ENCODE peak calls at places on chromosomes 2 and 18, in four cellular contexts. X is keratinocyte; A is adrenal gland; I is CD4-positive, alpha-beta T cell. R is an unnamed sample.

GRCh38 chr2:182548031-182548950 is 121.5 kb upstream of the PDE1A start:
- DNase-seq in X (no peak), I (no peak), A (no peak), R (no peak)

GRCh38 chr2:67526283-67526682 is 129.2 kb downstream of the ETAA1 start:
- DNase-seq in X (no peak), I (no peak), A (no peak), R (no peak)

GRCh38 chr2:42969231-42970150 is 177.1 kb upstream of the HAAO start:
- DNase-seq in I (no peak), X (no peak), A (no peak), R (no peak)

GRCh38 chr2:71646028-71646427 is 192.7 kb downstream of the DYSF start:
- DNase-seq in I (no peak), X (peak; percentile 5), A (peak; percentile 32), R (peak; percentile 71)

GRCh38 chr2:43097650-43098049 is 128.8 kb downstream of the ZFP36L2 start:
- DNase-seq in I (no peak), A (no peak), X (no peak), R (no peak)

GRCh38 chr2:117351396-117351795 is 463.1 kb upstream of the DDX18 start:
- DNase-seq in A (no peak), X (no peak), I (no peak), R (no peak)

GRCh38 chr2:181849601-181850000 is 41.9 kb upstream of the ITPRID2 start:
- DNase-seq in X (no peak), I (no peak), A (no peak), R (no peak)

GRCh38 chr2:1781291-1782080 is 37.2 kb upstream of the PXDN start:
- DNase-seq in A (no peak), I (no peak), X (no peak), R (no peak)

GRCh38 chr2:238255146-238255545 is 15.3 kb upstream of the HES6 start:
- DNase-seq in A (no peak), I (no peak), X (no peak), R (no peak)

GRCh38 chr2:219087371-219087770 is 26.6 kb upstream of the IHH start:
- DNase-seq in I (no peak), X (no peak), A (no peak), R (no peak)

GRCh38 chr18:48607049-48607984 is 68.5 kb downstream of the CTIF start:
- DNase-seq in X (no peak), A (peak; percentile 60), I (no peak), R (no peak)

GRCh38 chr2:27156739-27157475 is 8.1 kb downstream of the TCF23 start:
- DNase-seq in I (no peak), X (no peak), A (no peak), R (no peak)

GRCh38 chr2:42090216-42090615 is 42.4 kb downstream of the PKDCC start:
- DNase-seq in I (no peak), A (no peak), X (no peak), R (no peak)

GRCh38 chr2:69437751-69438154 is 518 bp upstream of the NFU1 start:
- DNase-seq in I (no peak), A (no peak), X (no peak), R (no peak)

GRCh38 chr18:10856146-10856545 is 293.2 kb downstream of the PIEZO2 start:
- DNase-seq in I (no peak), A (no peak), X (no peak), R (no peak)

GRCh38 chr2:230677182-230677946 is 35.3 kb upstream of the CAB39 start:
- DNase-seq in X (no peak), I (no peak), A (no peak), R (no peak)

GRCh38 chr2:124267821-124268220 is 242.7 kb downstream of the CNTNAP5 start:
- DNase-seq in X (no peak), I (no peak), A (no peak), R (no peak)

GRCh38 chr2:211159972-211160371 is 603.6 kb downstream of the CPS1 start:
- DNase-seq in X (no peak), A (no peak), I (no peak), R (no peak)

GRCh38 chr18:78662879-78663278 is 316.7 kb upstream of the SALL3 start:
- DNase-seq in A (no peak), X (no peak), I (no peak), R (no peak)

GRCh38 chr18:13376298-13376840 is 157.8 kb downstream of the LDLRAD4 start:
- DNase-seq in A (no peak), I (peak; percentile 36), X (no peak), R (peak; percentile 51)

GRCh38 chr2:226660524-226660923 is 139.1 kb downstream of the IRS1 start:
- DNase-seq in A (peak; percentile 49), X (no peak), I (no peak), R (peak; percentile 89)

GRCh38 chr2:38037757-38038615 is 38.0 kb downstream of the CYP1B1 start:
- DNase-seq in A (peak; percentile 20), X (no peak), I (no peak), R (peak; percentile 66)

GRCh38 chr2:85914916-85915315 is 26.1 kb upstream of the ST3GAL5 start:
- DNase-seq in A (no peak), X (no peak), I (no peak), R (no peak)

GRCh38 chr18:62781893-62782292 is 66.6 kb downstream of the PHLPP1 start:
- DNase-seq in I (no peak), X (peak; percentile 28), A (peak; percentile 43), R (no peak)

GRCh38 chr2:101380376-101380775 is 6.9 kb downstream of the CREG2 start:
- DNase-seq in I (no peak), X (peak; percentile 90), A (peak; percentile 19), R (peak; percentile 61)

GRCh38 chr2:4678937-4679336 is 975.6 kb downstream of the DCDC2C start:
- DNase-seq in I (no peak), A (no peak), X (no peak), R (no peak)

GRCh38 chr2:152718909-152719645 is 657 bp downstream of the ARL6IP6 start:
- DNase-seq in I (no peak), X (no peak), A (peak; percentile 48), R (peak; percentile 60)

GRCh38 chr2:610465-610864 is 66.7 kb downstream of the TMEM18 start:
- DNase-seq in I (no peak), X (no peak), A (no peak), R (no peak)

GRCh38 chr2:170530284-170530745 is 184.8 kb upstream of the SP5 start:
- DNase-seq in A (peak; percentile 39), X (no peak), I (no peak), R (peak; percentile 86)

GRCh38 chr2:159982842-159983785 is 79.3 kb downstream of the PLA2R1 start:
- DNase-seq in X (no peak), A (no peak), I (no peak), R (no peak)

GRCh38 chr2:63301481-63301880 is 250.9 kb downstream of the OTX1 start:
- DNase-seq in X (no peak), A (no peak), I (no peak), R (no peak)

R was measured in right atrium auricular region.